ENCODE peak calls at places on chromosome X, in four cellular contexts. S is WTC11, M is K562, W is HepG2. N is an unnamed sample.

GRCh38 chrX:117305168-117305766 is 811.3 kb downstream of the KLHL13 start:
- DNase-seq in S (no peak), M (no peak), W (no peak), N (no peak)

GRCh38 chrX:104112326-104112951 is at the start of gene ZCCHC18:
- DNase-seq in S (peak), M (peak), W (peak), N (peak)

GRCh38 chrX:2897311-2897689 is 31.8 kb downstream of the ARSD start:
- DNase-seq in S (no peak), M (no peak), W (no peak), N (no peak)

GRCh38 chrX:131262738-131263679 is 26.1 kb downstream of the IGSF1 start:
- DNase-seq in S (peak), M (peak), W (peak), N (peak)

GRCh38 chrX:40008841-40009461 is 88.8 kb downstream of the BCOR start:
- DNase-seq in S (peak), M (no peak), W (no peak), N (no peak)

GRCh38 chrX:13091111-13091765 is 46.8 kb upstream of the FAM9C start:
- DNase-seq in S (no peak), M (no peak), W (no peak), N (no peak)

GRCh38 chrX:42678133-42678532 is 99.8 kb downstream of the PPP1R2C start:
- DNase-seq in S (no peak), M (no peak), W (no peak), N (no peak)

GRCh38 chrX:108123591-108124366 is 32.2 kb downstream of the ATG4A start:
- DNase-seq in S (no peak), M (no peak), W (no peak), N (no peak)

GRCh38 chrX:97126020-97126419 is 242.3 kb downstream of the RPA4 start:
- DNase-seq in S (no peak), M (no peak), W (no peak), N (no peak)

GRCh38 chrX:40197071-40197470 is 99.3 kb upstream of the BCOR start:
- DNase-seq in S (no peak), M (peak), W (no peak), N (peak)

GRCh38 chrX:139930923-139931645 is 1.8 kb downstream of the ATP11C start:
- DNase-seq in S (no peak), M (peak), W (peak), N (peak)
- TF ChIP-seq ELF4 in S (no peak), M (no peak), W (no peak), N (no peak)

GRCh38 chrX:48648299-48648698 is 35.3 kb upstream of the WAS start:
- DNase-seq in S (peak), M (no peak), W (peak), N (peak)
- TF ChIP-seq ELF4 in S (no peak), M (no peak), W (no peak), N (no peak)

GRCh38 chrX:153763989-153764755 is at the start of gene PLXNB3:
- DNase-seq in S (peak), M (peak), W (peak), N (peak)

GRCh38 chrX:153764786-153765137 is 713 bp downstream of the PLXNB3 start:
- DNase-seq in S (no peak), M (no peak), W (peak), N (no peak)

GRCh38 chrX:153761863-153762262 is 2.2 kb upstream of the PLXNB3 start:
- DNase-seq in S (no peak), M (no peak), W (no peak), N (no peak)

GRCh38 chrX:153762636-153763173 is 1.3 kb upstream of the PLXNB3 start:
- DNase-seq in S (no peak), M (no peak), W (no peak), N (no peak)

DNA sequence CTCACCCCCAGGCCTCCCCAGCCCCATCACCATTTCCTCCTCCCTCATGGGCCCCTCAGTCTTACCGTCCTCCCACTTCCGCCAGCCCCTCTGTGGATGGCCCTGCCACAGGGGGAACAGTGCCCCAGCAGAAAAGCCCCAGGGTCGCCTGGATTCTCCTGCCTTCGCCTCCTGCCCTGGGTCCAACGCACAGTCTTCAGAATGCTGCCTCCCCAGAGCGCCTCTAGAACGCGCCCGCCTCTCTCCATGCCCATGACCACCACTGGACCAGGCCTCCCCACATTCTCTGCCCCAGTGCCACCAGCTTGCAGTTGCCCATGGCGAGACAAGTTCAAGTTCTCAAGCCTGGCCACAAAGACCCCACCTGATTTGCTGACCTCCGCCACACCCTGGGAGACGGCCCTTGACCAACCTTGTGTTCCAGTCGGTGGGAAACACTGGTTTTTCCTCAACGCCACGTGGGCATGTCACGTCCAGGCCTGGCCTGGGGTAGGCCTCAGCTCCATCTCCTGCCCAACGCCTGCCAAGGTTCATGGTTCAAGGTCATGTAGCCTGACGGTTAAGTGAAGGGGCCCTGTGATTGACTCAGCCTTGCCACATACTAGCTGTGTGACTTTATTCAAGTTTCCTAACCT is 634 bp upstream of the PLXNB3 start:
- DNase-seq in S (no peak), M (no peak), W (peak), N (no peak)
- TF ChIP-seq ELF4 in S (no peak), M (no peak), W (no peak), N (no peak)

GRCh38 chrX:67536564-67536963 is 7.3 kb upstream of the AR start:
- DNase-seq in S (no peak), M (no peak), W (no peak), N (no peak)

GRCh38 chrX:67544281-67544680 is 460 bp downstream of the AR start:
- DNase-seq in S (peak), M (no peak), W (no peak), N (no peak)

GRCh38 chrX:67543818-67544217 is at the start of gene AR:
- DNase-seq in S (peak), M (no peak), W (no peak), N (no peak)

DNA sequence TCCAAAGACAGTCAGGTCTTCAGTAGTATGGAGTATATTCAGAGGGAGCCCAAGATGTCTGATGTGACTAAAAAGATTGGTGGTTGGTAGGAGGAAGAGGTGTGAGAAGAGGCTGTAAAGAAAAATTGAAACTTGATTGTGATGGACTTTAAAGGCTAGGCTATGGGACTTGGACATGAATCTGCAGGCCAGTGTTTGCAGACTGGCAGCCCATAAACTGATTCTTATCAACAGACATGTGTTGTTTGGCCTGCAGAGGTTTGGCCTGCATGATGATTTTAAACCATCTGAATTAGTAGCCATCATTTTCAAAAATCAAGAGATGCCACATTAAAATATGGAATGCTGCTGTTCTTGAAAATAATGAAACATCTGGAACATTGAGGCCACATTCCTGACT is 5.4 kb upstream of the AR start:
- DNase-seq in S (no peak), M (no peak), W (no peak), N (no peak)
- TF ChIP-seq ELF4 in S (no peak), M (no peak), W (no peak), N (no peak)

DNA sequence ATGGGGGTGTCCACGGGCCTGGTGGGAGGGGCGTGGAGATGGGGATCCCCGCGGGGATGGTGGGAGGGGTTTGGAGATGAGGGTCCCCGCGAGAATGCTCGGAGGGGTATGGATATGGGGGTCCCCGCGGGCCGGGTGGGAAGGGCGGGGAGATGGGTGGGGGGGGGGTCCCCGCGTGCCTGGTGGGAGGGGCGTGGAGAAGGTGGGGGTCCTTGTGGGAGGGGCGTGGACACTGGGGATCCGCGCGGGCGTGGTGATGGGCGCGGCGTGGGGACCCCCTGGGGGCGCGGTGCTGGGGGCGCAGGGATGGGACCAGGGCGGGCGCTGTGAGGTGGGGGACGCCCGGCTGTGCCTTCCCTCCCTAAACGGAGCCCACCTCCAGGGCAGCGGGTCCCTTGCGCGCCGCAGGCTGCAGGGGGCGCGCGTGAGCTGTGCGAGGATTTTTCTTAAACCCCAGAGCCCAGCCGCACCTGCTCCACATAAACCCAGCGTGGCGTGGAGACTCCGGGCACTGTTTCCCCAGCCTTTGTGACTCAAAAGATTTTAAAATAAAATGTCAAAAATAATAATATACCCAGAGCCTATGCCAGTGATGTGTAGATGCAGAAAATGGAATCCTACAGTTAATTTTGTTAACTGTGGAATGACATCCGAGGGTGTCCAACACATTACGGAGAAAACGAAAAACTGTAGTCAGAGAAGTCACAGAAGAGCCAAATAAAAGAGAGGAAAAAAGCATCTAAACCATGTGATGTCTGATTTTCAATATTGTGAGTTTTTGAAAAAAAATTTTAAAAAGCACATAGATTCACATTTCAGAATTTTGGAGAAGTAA is 1.5 kb upstream of the ASMTL start:
- DNase-seq in S (peak), M (peak), W (peak), N (peak)
- TF ChIP-seq ELF4 in S (no peak), M (no peak), W (no peak), N (no peak)

GRCh38 chrX:77675986-77676385 is 110.0 kb downstream of the ATRX start:
- DNase-seq in S (no peak), M (no peak), W (no peak), N (no peak)
- TF ChIP-seq ELF4 in S (no peak), M (no peak), W (no peak), N (no peak)

GRCh38 chrX:135010921-135011320 is 11.4 kb downstream of the RTL8B start:
- DNase-seq in S (no peak), M (no peak), W (no peak), N (no peak)

GRCh38 chrX:135003876-135004623 is 13.3 kb downstream of the SMIM10 start:
- DNase-seq in S (peak), M (peak), W (peak), N (peak)

GRCh38 chrX:135015526-135016245 is 6.7 kb downstream of the RTL8B start:
- DNase-seq in S (no peak), M (no peak), W (no peak), N (no peak)

GRCh38 chrX:135009057-135009605 is 13.2 kb downstream of the RTL8B start:
- DNase-seq in S (no peak), M (no peak), W (peak), N (no peak)

DNA sequence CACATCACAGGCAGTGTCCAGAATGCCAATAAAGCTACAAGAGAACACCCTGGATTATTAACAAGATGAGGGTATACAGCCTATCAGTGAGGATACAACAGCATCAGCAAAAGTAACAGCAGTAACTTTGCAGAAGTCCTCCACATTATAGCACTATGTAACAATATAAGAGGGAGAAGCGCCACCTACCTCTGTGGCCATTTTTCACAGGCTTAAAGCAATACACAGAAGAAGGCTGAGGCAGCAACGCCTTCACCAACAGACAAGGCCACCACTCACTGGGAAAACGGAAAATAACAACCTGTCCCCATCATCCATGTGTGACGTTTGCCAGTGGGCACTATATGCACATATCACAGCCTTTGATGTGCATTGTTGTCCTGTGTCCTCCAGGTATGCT is 12.5 kb downstream of the RTL8B start:
- DNase-seq in S (no peak), M (no peak), W (no peak), N (no peak)
- TF ChIP-seq ELF4 in S (no peak), M (no peak), W (no peak), N (no peak)

DNA sequence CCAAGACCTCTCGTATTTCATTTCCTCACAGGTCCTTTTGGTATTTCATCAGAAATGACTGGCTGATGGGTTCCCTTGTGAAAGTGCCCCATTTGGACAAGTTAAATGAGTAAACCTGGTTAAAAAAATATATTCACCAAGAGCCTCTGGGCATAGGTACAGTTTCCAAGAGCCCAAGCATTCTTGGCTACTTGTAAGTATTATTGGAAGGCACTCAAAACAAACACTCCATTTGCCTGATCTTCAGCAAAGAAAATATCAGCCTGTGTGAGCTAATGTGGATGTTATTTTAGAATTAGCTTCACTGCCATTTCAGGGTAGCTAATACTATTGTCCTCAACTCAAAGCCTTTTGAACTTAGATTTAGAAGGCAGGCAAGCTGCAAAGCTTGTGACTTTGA is 177.0 kb downstream of the AMELX start:
- DNase-seq in S (no peak), M (no peak), W (no peak), N (no peak)
- TF ChIP-seq ELF4 in S (no peak), M (no peak), W (no peak), N (no peak)

GRCh38 chrX:31483336-31483735 is 411.5 kb upstream of the FTHL17 start:
- DNase-seq in S (no peak), M (no peak), W (no peak), N (no peak)
- TF ChIP-seq ELF4 in S (no peak), M (no peak), W (no peak), N (no peak)

GRCh38 chrX:1435241-1435900 is 17.3 kb downstream of the ASMTL start:
- DNase-seq in S (peak), M (no peak), W (no peak), N (no peak)

GRCh38 chrX:1434871-1435240 is 17.9 kb downstream of the ASMTL start:
- DNase-seq in S (no peak), M (no peak), W (no peak), N (no peak)

GRCh38 chrX:1427756-1428155 is 25.0 kb downstream of the ASMTL start:
- DNase-seq in S (peak), M (no peak), W (no peak), N (no peak)

GRCh38 chrX:1433646-1434357 is 18.9 kb downstream of the ASMTL start:
- DNase-seq in S (no peak), M (no peak), W (no peak), N (no peak)

GRCh38 chrX:1430451-1430850 is 22.3 kb downstream of the ASMTL start:
- DNase-seq in S (no peak), M (no peak), W (no peak), N (no peak)
- TF ChIP-seq ELF4 in S (no peak), M (no peak), W (no peak), N (no peak)